ENCODE peak calls at places on chromosomes 3 and 15, in nine cellular contexts. H, N, R, X, A, K, S, G and I are unnamed samples.
A peak's percentile ranks its signal among the peaks of the same experiment; 100 is the strongest.

GRCh38 chr3:122795674-122795969 is 753 bp downstream of the SLC49A4 start:
- DNase-seq in H (no peak), N (no peak), R (no peak), X (no peak), A (no peak), K (no peak), S (no peak), G (no peak), I (no peak)

GRCh38 chr15:57017024-57017423 is 98.6 kb downstream of the TCF12 start:
- DNase-seq in H (peak; percentile 52), N (no peak), R (no peak), X (no peak), A (no peak), K (no peak), S (peak; percentile 73), G (no peak), I (peak; percentile 63)

GRCh38 chr3:143827425-143827824 is 20.8 kb downstream of the SLC9A9 start:
- DNase-seq in H (no peak), N (no peak), R (no peak), X (no peak), A (no peak), K (no peak), S (no peak), G (no peak), I (no peak)

GRCh38 chr15:53976844-53977392 is 1.3 kb upstream of the UNC13C start:
- DNase-seq in H (peak; percentile 2), N (peak; percentile 72), R (no peak), X (peak; percentile 58), A (no peak), K (peak; percentile 38), S (no peak), G (peak; percentile 0), I (peak; percentile 86)

GRCh38 chr15:62241135-62241770 is 76.2 kb upstream of the C2CD4B start:
- DNase-seq in H (peak; percentile 8), N (peak; percentile 85), R (no peak), X (no peak), A (no peak), K (no peak), S (no peak), G (no peak), I (peak; percentile 53)

GRCh38 chr15:39785139-39785538 is 2.5 kb upstream of the FSIP1 start:
- DNase-seq in H (no peak), N (no peak), R (no peak), X (peak; percentile 33), A (no peak), K (no peak), S (no peak), G (no peak), I (peak; percentile 84)

GRCh38 chr15:80780416-80781221 is 1.4 kb downstream of the CEMIP start:
- DNase-seq in H (no peak), N (peak; percentile 84), R (no peak), X (no peak), A (peak; percentile 36), K (peak; percentile 26), S (no peak), G (no peak), I (peak; percentile 62)

GRCh38 chr3:188339410-188340295 is 185.7 kb downstream of the LPP start:
- DNase-seq in H (peak; percentile 56), N (no peak), R (peak; percentile 23), X (no peak), A (no peak), K (no peak), S (no peak), G (no peak), I (no peak)

GRCh38 chr15:98522127-98522526 is 126.2 kb upstream of the IGF1R start:
- DNase-seq in H (no peak), N (no peak), R (no peak), X (no peak), A (no peak), K (no peak), S (no peak), G (no peak), I (no peak)

GRCh38 chr3:141815667-141816066 is 52.5 kb downstream of the GRK7 start:
- DNase-seq in H (no peak), N (no peak), R (no peak), X (no peak), A (no peak), K (no peak), S (no peak), G (no peak), I (no peak)

GRCh38 chr15:88681610-88682221 is 42.9 kb downstream of the ISG20 start:
- DNase-seq in H (no peak), N (no peak), R (no peak), X (no peak), A (peak; percentile 42), K (no peak), S (peak; percentile 69), G (no peak), I (no peak)